ENCODE peak calls at places on chromosome 11, in five cellular contexts. One of them, this sample, is unnamed.

GRCh38 chr11:66299189-66299588 is 7.5 kb downstream of the TMEM151A start:
- DNase-seq in skeletal muscle cell: no peak
- DNase-seq in EH: no peak
- DNase-seq in dorsolateral prefrontal cortex: no peak
- DNase-seq in ELR: no peak
- DNase-seq in this sample: no peak

GRCh38 chr11:68135161-68135560 is 14.0 kb upstream of the CHKA start:
- DNase-seq in skeletal muscle cell: no peak
- DNase-seq in EH: no peak
- DNase-seq in dorsolateral prefrontal cortex: no peak
- DNase-seq in ELR: no peak
- DNase-seq in this sample: no peak

GRCh38 chr11:665707-666281 is 28.7 kb downstream of the DRD4 start:
- DNase-seq in skeletal muscle cell: peak
- DNase-seq in EH: peak
- DNase-seq in dorsolateral prefrontal cortex: no peak
- DNase-seq in ELR: no peak
- DNase-seq in this sample: peak

GRCh38 chr11:19919050-19919561 is 206.5 kb downstream of the NAV2 start:
- DNase-seq in skeletal muscle cell: peak
- DNase-seq in EH: peak
- DNase-seq in dorsolateral prefrontal cortex: no peak
- DNase-seq in ELR: peak
- DNase-seq in this sample: no peak

GRCh38 chr11:131615611-131616010 is 245.2 kb downstream of the NTM start:
- DNase-seq in skeletal muscle cell: no peak
- DNase-seq in EH: peak
- DNase-seq in dorsolateral prefrontal cortex: no peak
- DNase-seq in ELR: peak
- DNase-seq in this sample: no peak

GRCh38 chr11:111047376-111047775 is 198.1 kb upstream of the POU2AF2 start:
- DNase-seq in skeletal muscle cell: no peak
- DNase-seq in EH: peak
- DNase-seq in dorsolateral prefrontal cortex: no peak
- DNase-seq in ELR: no peak
- DNase-seq in this sample: no peak

GRCh38 chr11:64524534-64525042 is 66.4 kb upstream of the SLC22A12 start:
- DNase-seq in skeletal muscle cell: no peak
- DNase-seq in EH: no peak
- DNase-seq in dorsolateral prefrontal cortex: no peak
- DNase-seq in ELR: no peak
- DNase-seq in this sample: no peak

GRCh38 chr11:19980957-19981669 is 179.2 kb downstream of the DBX1 start:
- DNase-seq in skeletal muscle cell: peak
- DNase-seq in EH: peak
- DNase-seq in dorsolateral prefrontal cortex: no peak
- DNase-seq in ELR: no peak
- DNase-seq in this sample: no peak

GRCh38 chr11:117316197-117316961 is at the start of gene BACE1:
- DNase-seq in skeletal muscle cell: peak
- DNase-seq in EH: peak
- DNase-seq in dorsolateral prefrontal cortex: peak
- DNase-seq in ELR: peak
- DNase-seq in this sample: peak

GRCh38 chr11:112455791-112456190 is 195.1 kb upstream of the PLET1 start:
- DNase-seq in skeletal muscle cell: peak
- DNase-seq in EH: peak
- DNase-seq in dorsolateral prefrontal cortex: no peak
- DNase-seq in ELR: no peak
- DNase-seq in this sample: no peak